ENCODE peak calls at places on chromosomes 1 and 21, in four cellular contexts. A is neuronal stem cell, Z is IMR-90, F is mesendoderm. K is an unnamed sample.

GRCh38 chr21:36044056-36044455 is 16.3 kb downstream of the SETD4 start:
- DNase-seq in A (no peak), Z (no peak), F (no peak), K (no peak)

GRCh38 chr1:244830639-244831038 is 4.8 kb upstream of the COX20 start:
- DNase-seq in A (no peak), Z (no peak), F (no peak), K (no peak)

GRCh38 chr1:160131803-160132565 is 16.4 kb downstream of the ATP1A2 start:
- DNase-seq in A (no peak), Z (no peak), F (no peak), K (no peak)

GRCh38 chr1:66370462-66370907 is 163.5 kb upstream of the SGIP1 start:
- DNase-seq in A (no peak), Z (no peak), F (peak; percentile 37), K (no peak)

GRCh38 chr1:197180252-197180878 is 33.9 kb upstream of the ASPM start:
- DNase-seq in A (peak; percentile 3), Z (peak; percentile 92), F (peak; percentile 56), K (peak; percentile 66)

GRCh38 chr1:217014066-217014465 is 290.8 kb upstream of the ESRRG start:
- DNase-seq in A (no peak), Z (no peak), F (no peak), K (no peak)

GRCh38 chr1:246724001-246724724 is at the start of gene SCCPDH:
- DNase-seq in A (peak; percentile 67), Z (peak; percentile 65), F (peak; percentile 67), K (peak; percentile 78)

GRCh38 chr1:156705321-156705917 is at the start of gene CRABP2:
- DNase-seq in A (peak; percentile 78), Z (no peak), F (peak; percentile 80), K (peak; percentile 52)

GRCh38 chr1:151898519-151898991 is 10.8 kb downstream of the THEM4 start:
- DNase-seq in A (no peak), Z (no peak), F (no peak), K (no peak)

GRCh38 chr1:99767996-99768524 is 1.6 kb upstream of the FRRS1 start:
- DNase-seq in A (no peak), Z (no peak), F (no peak), K (peak; percentile 3)

GRCh38 chr1:91697322-91698260 is 188.4 kb downstream of the TGFBR3 start:
- DNase-seq in A (no peak), Z (peak; percentile 79), F (no peak), K (peak; percentile 41)

GRCh38 chr1:243227596-243227995 is 27.5 kb downstream of the CEP170 start:
- DNase-seq in A (no peak), Z (no peak), F (no peak), K (no peak)

GRCh38 chr1:37691497-37692077 is 729 bp upstream of the CDCA8 start:
- DNase-seq in A (no peak), Z (peak; percentile 45), F (peak; percentile 32), K (peak; percentile 72)

GRCh38 chr1:54934869-54935268 is 45.6 kb upstream of the TMEM61 start:
- DNase-seq in A (no peak), Z (peak; percentile 96), F (no peak), K (peak; percentile 76)

GRCh38 chr1:235883261-235883927 is 16.7 kb upstream of the LYST start:
- DNase-seq in A (no peak), Z (peak; percentile 97), F (no peak), K (peak; percentile 99)

GRCh38 chr1:150162862-150163706 is 13.4 kb downstream of the PLEKHO1 start:
- DNase-seq in A (peak; percentile 83), Z (peak; percentile 100), F (peak; percentile 98), K (peak; percentile 100)

GRCh38 chr1:207579436-207579799 is 65.5 kb upstream of the CR1L start:
- DNase-seq in A (peak; percentile 57), Z (peak; percentile 60), F (peak; percentile 93), K (peak; percentile 70)

GRCh38 chr1:231929311-231929710 is 302.7 kb downstream of the DISC1 start:
- DNase-seq in A (peak; percentile 46), Z (peak; percentile 67), F (peak; percentile 59), K (peak; percentile 82)

GRCh38 chr1:101235241-101235695 is 1.6 kb upstream of the S1PR1 start:
- DNase-seq in A (no peak), Z (no peak), F (peak; percentile 32), K (no peak)

GRCh38 chr21:45018131-45019075 is 56.0 kb upstream of the ADARB1 start:
- DNase-seq in A (no peak), Z (no peak), F (no peak), K (no peak)

GRCh38 chr1:233367057-233367759 is 39.7 kb downstream of the MAP3K21 start:
- DNase-seq in A (no peak), Z (no peak), F (peak; percentile 55), K (no peak)

GRCh38 chr21:31860851-31861250 is 12.0 kb upstream of the HUNK start:
- DNase-seq in A (no peak), Z (no peak), F (no peak), K (no peak)

GRCh38 chr21:42524341-42525227 is 10.9 kb downstream of the SLC37A1 start:
- DNase-seq in A (no peak), Z (peak; percentile 52), F (peak; percentile 82), K (peak; percentile 94)

GRCh38 chr1:154957258-154957657 is 1.4 kb upstream of the PBXIP1 start:
- DNase-seq in A (no peak), Z (no peak), F (no peak), K (no peak)

GRCh38 chr1:40780678-40781613 is 2.6 kb upstream of the KCNQ4 start:
- DNase-seq in A (no peak), Z (peak; percentile 32), F (no peak), K (peak; percentile 51)

GRCh38 chr1:30662291-30662840 is 61.0 kb downstream of the MATN1 start:
- DNase-seq in A (no peak), Z (no peak), F (no peak), K (no peak)

GRCh38 chr21:32772281-32773047 is 909 bp upstream of the PAXBP1 start:
- DNase-seq in A (peak; percentile 17), Z (peak; percentile 20), F (peak; percentile 20), K (peak; percentile 67)

GRCh38 chr1:89622895-89623294 is 10.0 kb upstream of the LRRC8C start:
- DNase-seq in A (no peak), Z (peak; percentile 38), F (peak; percentile 27), K (peak; percentile 36)

GRCh38 chr1:160363010-160363409 is 3.9 kb upstream of the NHLH1 start:
- DNase-seq in A (no peak), Z (no peak), F (no peak), K (no peak)

GRCh38 chr1:22250724-22251123 is 107.8 kb upstream of the WNT4 start:
- DNase-seq in A (no peak), Z (no peak), F (peak; percentile 95), K (peak; percentile 71)

GRCh38 chr1:76390451-76390850 is 315.9 kb downstream of the ST6GALNAC3 start:
- DNase-seq in A (no peak), Z (no peak), F (no peak), K (no peak)

GRCh38 chr1:248421384-248421783 is 18.5 kb downstream of the OR2T1 start:
- DNase-seq in A (peak; percentile 0), Z (no peak), F (peak; percentile 39), K (peak; percentile 22)

GRCh38 chr1:248416226-248416625 is 13.4 kb downstream of the OR2T1 start:
- DNase-seq in A (no peak), Z (no peak), F (no peak), K (no peak)

DNA sequence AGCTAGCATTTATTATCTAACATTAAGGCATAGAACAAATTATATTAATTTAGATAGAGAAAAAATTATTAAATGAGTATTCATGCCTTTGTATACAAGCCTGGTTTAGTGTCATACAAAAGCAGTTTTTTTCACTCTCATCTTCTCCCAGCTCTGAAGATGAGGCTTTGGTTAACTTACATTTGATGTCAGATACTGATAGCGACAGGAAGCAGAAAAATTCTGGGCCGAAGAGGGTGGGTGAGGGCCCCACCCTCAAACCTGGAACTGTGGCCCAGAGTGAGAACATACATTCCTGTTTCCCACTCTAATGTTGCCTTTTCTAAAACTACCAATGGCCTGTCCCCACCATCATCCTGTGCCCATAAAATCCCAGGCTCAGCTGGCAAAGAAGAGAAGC is 15.0 kb downstream of the OR2T1 start:
- DNase-seq in A (no peak), Z (no peak), F (no peak), K (no peak)
- H3K4ac ChIP-seq in A (no peak overlapping the region), Z (no peak overlapping the region), F (no peak overlapping the region), K (no peak overlapping the region)

GRCh38 chr1:167737169-167737568 is 15.4 kb downstream of the MPZL1 start:
- DNase-seq in A (no peak), Z (no peak), F (no peak), K (no peak)
- H3K4ac ChIP-seq in A (no peak overlapping the region), Z (no peak overlapping the region), F (no peak overlapping the region), K (no peak overlapping the region)

GRCh38 chr1:36126005-36126716 is 1.1 kb upstream of the COL8A2 start:
- DNase-seq in A (no peak), Z (no peak), F (no peak), K (no peak)
- H3K4ac ChIP-seq in A (peak overlapping the region; percentile 71), Z (no peak overlapping the region), F (no peak overlapping the region), K (no peak overlapping the region)

DNA sequence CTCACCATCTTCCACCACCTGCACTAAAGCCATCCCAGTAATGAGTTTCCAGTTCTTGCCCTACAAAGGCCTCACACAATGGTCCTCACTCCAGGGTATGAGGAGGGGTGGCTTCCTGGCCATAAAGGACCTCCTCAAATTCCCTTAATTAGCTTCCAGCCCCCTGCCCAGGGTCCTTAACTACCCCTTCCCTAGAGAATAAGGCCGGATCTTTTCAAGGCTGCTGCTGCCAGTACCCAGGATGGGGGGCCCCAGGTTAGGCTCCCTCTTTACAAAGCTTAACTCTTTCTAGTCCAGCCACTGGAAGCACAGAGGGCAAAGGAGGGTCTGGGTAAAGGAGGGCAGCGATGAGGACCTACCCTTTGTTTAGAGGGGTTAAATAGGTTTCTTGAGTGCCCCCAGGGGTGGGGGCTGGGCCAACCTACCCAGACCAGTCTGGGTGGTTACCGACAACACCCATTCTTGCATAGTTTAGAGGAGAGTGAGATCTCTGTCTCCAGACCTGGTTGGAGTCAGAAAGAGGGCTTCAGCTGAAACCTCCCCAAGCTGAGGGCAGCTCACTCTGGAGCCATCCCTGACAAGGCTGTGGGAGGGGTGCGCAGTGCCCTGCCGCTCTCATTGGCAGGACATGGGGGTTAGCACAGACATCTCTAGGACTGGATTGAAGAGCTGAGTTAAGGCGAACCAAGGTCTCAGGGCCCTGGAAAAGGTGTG is 7.1 kb downstream of the BLACAT1 start:
- DNase-seq in A (no peak), Z (no peak), F (peak; percentile 56), K (no peak)
- H3K4ac ChIP-seq in A (peak overlapping the region; percentile 28), Z (no peak overlapping the region), F (peak overlapping the region; percentile 67), K (no peak overlapping the region)

GRCh38 chr21:37398697-37399096 is 32.1 kb downstream of the DYRK1A start:
- DNase-seq in A (no peak), Z (no peak), F (no peak), K (no peak)
- H3K4ac ChIP-seq in A (no peak overlapping the region), Z (no peak overlapping the region), F (no peak overlapping the region), K (no peak overlapping the region)

GRCh38 chr1:2279210-2279639 is 51.1 kb downstream of the SKI start:
- DNase-seq in A (peak; percentile 91), Z (peak; percentile 94), F (peak; percentile 100), K (peak; percentile 88)
- H3K4ac ChIP-seq in A (no peak overlapping the region), Z (peak overlapping the region; percentile 89), F (peak overlapping the region; percentile 17), K (peak overlapping the region; percentile 95)

K was measured in mesenchymal stem cell.